ENCODE peak calls at places on chromosome 10, in six cellular contexts. O is H1, I is K562, W is endothelial cell of umbilical vein, R is breast epithelium, C is GM12878. T is an unnamed sample.

GRCh38 chr10:78528749-78529204 is 495.1 kb downstream of the RPS24 start:
- DNase-seq in C (no peak), I (no peak), O (no peak), R (no peak), W (no peak), T (no peak)

GRCh38 chr10:78944658-78945333 is 124.0 kb upstream of the ZMIZ1 start:
- DNase-seq in I (no peak), C (no peak), O (no peak), R (peak), W (no peak), T (peak)

GRCh38 chr10:52226448-52226847 is 87.6 kb upstream of the DKK1 start:
- DNase-seq in R (no peak), O (no peak), I (no peak), C (no peak), W (peak), T (no peak)

GRCh38 chr10:103569877-103570276 is 76.4 kb downstream of the NEURL1 start:
- DNase-seq in R (no peak), I (no peak), C (no peak), W (no peak), O (no peak), T (no peak)

GRCh38 chr10:63930584-63930983 is 409.4 kb downstream of the REEP3 start:
- DNase-seq in R (no peak), O (no peak), C (no peak), W (no peak), I (no peak), T (no peak)

GRCh38 chr10:73166972-73167371 is 836 bp downstream of the ECD start:
- DNase-seq in O (no peak), R (no peak), I (no peak), W (no peak), C (no peak), T (no peak)

GRCh38 chr10:43958964-43959363 is 310.3 kb upstream of the ZNF32 start:
- DNase-seq in R (no peak), C (no peak), I (no peak), O (no peak), W (no peak), T (peak)

GRCh38 chr10:59668081-59668480 is 41.6 kb downstream of the SLC16A9 start:
- DNase-seq in O (no peak), I (no peak), C (no peak), W (no peak), R (no peak), T (no peak)

GRCh38 chr10:49382226-49382625 is 13.7 kb downstream of the DRGX start:
- DNase-seq in C (no peak), W (no peak), R (no peak), I (no peak), O (no peak), T (no peak)

GRCh38 chr10:53597835-53598251 is 825.3 kb upstream of the MBL2 start:
- DNase-seq in R (no peak), W (no peak), O (peak), C (no peak), I (no peak), T (no peak)

GRCh38 chr10:30351502-30351901 is 2.4 kb upstream of the MTPAP start:
- DNase-seq in R (no peak), I (no peak), O (no peak), C (no peak), W (no peak), T (no peak)

GRCh38 chr10:42988517-42989395 is 88.1 kb upstream of the RET start:
- DNase-seq in W (no peak), R (no peak), C (no peak), I (peak), O (no peak), T (no peak)

GRCh38 chr10:75926763-75927162 is 495.3 kb downstream of the LRMDA start:
- DNase-seq in R (no peak), W (no peak), I (peak), C (no peak), O (no peak), T (no peak)

GRCh38 chr10:76382381-76382851 is 951.0 kb downstream of the LRMDA start:
- DNase-seq in C (no peak), O (no peak), R (no peak), I (no peak), W (no peak), T (no peak)

GRCh38 chr10:104328916-104329710 is 9.2 kb downstream of the ITPRIP start:
- DNase-seq in R (peak), O (no peak), W (peak), C (no peak), I (peak), T (no peak)

GRCh38 chr10:7354330-7355047 is 56.3 kb downstream of the SFMBT2 start:
- DNase-seq in R (no peak), O (no peak), I (peak), C (no peak), W (no peak), T (no peak)

GRCh38 chr10:112605063-112605462 is 158.0 kb downstream of the VTI1A start:
- DNase-seq in R (no peak), C (no peak), W (no peak), I (no peak), O (no peak), T (no peak)

GRCh38 chr10:90193240-90193985 is 492.0 kb downstream of the KIF20B start:
- DNase-seq in C (no peak), O (no peak), I (no peak), W (no peak), R (no peak), T (no peak)

GRCh38 chr10:72297968-72298773 is 24.4 kb downstream of the DDIT4 start:
- DNase-seq in I (peak), R (peak), O (peak), W (peak), C (peak), T (no peak)

GRCh38 chr10:132714096-132714721 is 71.7 kb downstream of the NKX6-2 start:
- DNase-seq in C (no peak), R (no peak), O (peak), I (no peak), W (no peak), T (no peak)

GRCh38 chr10:27157150-27157549 is 2.0 kb downstream of the MASTL start:
- DNase-seq in O (no peak), C (no peak), I (no peak), R (no peak), W (peak), T (no peak)

GRCh38 chr10:75431180-75432111 is at the start of gene LRMDA:
- DNase-seq in C (no peak), O (no peak), W (no peak), R (no peak), I (no peak), T (no peak)

GRCh38 chr10:43054593-43054992 is 22.3 kb upstream of the RET start:
- DNase-seq in W (no peak), I (no peak), O (no peak), C (no peak), R (no peak), T (no peak)

GRCh38 chr10:16853201-16853600 is 36.0 kb upstream of the RSU1 start:
- DNase-seq in O (no peak), R (no peak), I (peak), C (no peak), W (peak), T (no peak)

GRCh38 chr10:43109671-43110249 is 28.5 kb upstream of the CSGALNACT2 start:
- DNase-seq in O (no peak), I (no peak), W (no peak), R (no peak), C (no peak), T (no peak)

GRCh38 chr10:23493711-23494110 is 54.8 kb downstream of the OTUD1 start:
- DNase-seq in I (no peak), O (no peak), C (no peak), R (no peak), W (no peak), T (no peak)

GRCh38 chr10:117432866-117433265 is 57.6 kb upstream of the PDZD8 start:
- DNase-seq in W (no peak), O (no peak), C (no peak), R (no peak), I (no peak), T (no peak)

GRCh38 chr10:24207781-24208611 is 942 bp upstream of the KIAA1217 start:
- DNase-seq in R (peak), O (no peak), I (no peak), C (no peak), W (peak), T (no peak)

GRCh38 chr10:19749185-19749729 is 67.0 kb upstream of the PLXDC2 start:
- DNase-seq in C (no peak), I (no peak), O (no peak), W (no peak), R (no peak), T (no peak)

GRCh38 chr10:35092851-35093250 is 2.7 kb upstream of the CUL2 start:
- DNase-seq in C (no peak), O (no peak), W (no peak), R (no peak), I (no peak), T (no peak)

GRCh38 chr10:94725871-94726270 is 36.6 kb upstream of the CYP2C19 start:
- DNase-seq in O (no peak), I (no peak), R (no peak), C (no peak), W (no peak), T (no peak)

GRCh38 chr10:77873558-77874380 is 52.8 kb downstream of the DLG5 start:
- DNase-seq in R (peak), I (peak), O (no peak), W (peak), C (peak), T (no peak)

GRCh38 chr10:22210267-22210666 is 7.5 kb downstream of the EBLN1 start:
- DNase-seq in W (no peak), C (no peak), I (no peak), R (no peak), O (no peak), T (no peak)

GRCh38 chr10:50740351-50740688 is 584 bp downstream of the ASAH2B start:
- DNase-seq in C (peak), W (peak), O (no peak), I (no peak), R (no peak), T (no peak)

GRCh38 chr10:84539244-84539643 is 210.9 kb downstream of the CCSER2 start:
- DNase-seq in W (no peak), R (no peak), O (no peak), C (no peak), I (no peak), T (no peak)
- TF ChIP-seq POLR2AphosphoS5 in W (no peak), R (no peak), O (no peak), C (no peak), I (no peak), T (no peak)

GRCh38 chr10:18649364-18649959 is 1.9 kb downstream of the NSUN6 start:
- DNase-seq in O (no peak), R (no peak), W (no peak), I (no peak), C (no peak), T (no peak)
- H3K4me3 ChIP-seq in O (no peak), R (no peak), W (no peak), I (peak), C (peak), T (no peak)

GRCh38 chr10:125016611-125017202 is 74.8 kb downstream of the ZRANB1 start:
- DNase-seq in I (no peak), R (no peak), W (no peak), O (no peak), C (no peak), T (no peak)
- TF ChIP-seq POLR2AphosphoS5 in I (no peak), R (no peak), W (no peak), O (no peak), C (no peak), T (peak)

GRCh38 chr10:97572214-97572989 is at the start of gene ANKRD2:
- DNase-seq in W (peak), I (peak), R (peak), C (no peak), O (peak), T (no peak)
- H3K4me3 ChIP-seq in W (no peak), I (no peak), R (no peak), C (no peak), O (no peak), T (no peak)

DNA sequence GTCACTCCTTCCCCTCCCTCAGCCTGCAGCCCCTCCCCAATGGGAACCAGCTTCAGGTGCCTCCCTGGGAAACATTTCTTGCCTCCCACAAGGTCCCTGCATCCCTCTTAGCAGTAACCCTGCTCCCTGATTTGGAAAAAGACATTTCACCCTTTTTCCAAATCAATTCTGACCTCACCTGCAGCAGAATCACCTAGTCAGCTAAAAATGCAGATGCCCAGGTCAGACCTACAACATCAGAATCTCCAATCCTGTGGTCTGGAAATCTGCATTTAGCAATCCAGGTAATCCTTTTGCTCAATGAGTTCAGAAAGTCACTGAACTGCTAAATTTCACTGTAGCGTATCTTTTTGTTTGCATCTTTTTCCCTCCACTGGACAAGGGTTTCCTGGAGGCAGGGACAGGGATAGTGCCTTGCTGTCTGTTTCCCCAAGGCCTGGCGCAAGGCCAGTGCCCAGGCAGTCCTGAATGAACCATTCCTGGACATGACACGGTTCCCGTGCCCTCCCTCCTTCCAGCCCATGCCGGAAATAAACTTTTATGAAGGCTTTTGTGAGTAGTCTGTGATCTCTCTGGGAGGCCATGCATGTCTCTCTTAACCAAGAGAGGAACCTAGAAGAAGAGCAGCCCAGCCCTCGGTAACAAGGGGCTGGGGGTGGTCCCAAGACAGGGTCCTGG is 44.0 kb downstream of the COL13A1 start:
- DNase-seq in O (no peak), C (no peak), I (no peak), R (peak), W (peak), T (no peak)
- TF ChIP-seq POLR2AphosphoS5 in O (no peak), C (no peak), I (no peak), R (no peak), W (peak), T (no peak)

GRCh38 chr10:101050206-101051069 is 11.4 kb upstream of the KAZALD1 start:
- DNase-seq in R (peak), W (peak), C (no peak), O (no peak), I (peak), T (no peak)
- H3K4me3 ChIP-seq in R (peak), W (no peak), C (peak), O (peak), I (no peak), T (no peak)

GRCh38 chr10:805635-806305 is 116.3 kb upstream of the DIP2C start:
- DNase-seq in I (no peak), W (no peak), R (no peak), O (no peak), C (no peak), T (peak)

GRCh38 chr10:802506-802905 is 113.0 kb upstream of the DIP2C start:
- DNase-seq in R (no peak), C (no peak), O (no peak), I (no peak), W (no peak), T (no peak)

GRCh38 chr10:803041-803741 is 113.7 kb upstream of the DIP2C start:
- DNase-seq in O (no peak), C (no peak), R (no peak), I (no peak), W (no peak), T (no peak)

GRCh38 chr10:804787-805634 is 115.5 kb upstream of the DIP2C start:
- DNase-seq in I (no peak), C (no peak), W (no peak), R (no peak), O (no peak), T (no peak)

GRCh38 chr10:804191-804781 is 114.8 kb upstream of the DIP2C start:
- DNase-seq in W (no peak), R (no peak), I (no peak), O (no peak), C (no peak), T (no peak)
- TF ChIP-seq POLR2AphosphoS5 in W (no peak), R (no peak), I (no peak), O (no peak), C (no peak), T (no peak)

GRCh38 chr10:61452229-61452651 is 941 bp downstream of the TMEM26 start:
- DNase-seq in R (no peak), C (no peak), O (no peak), I (no peak), W (no peak), T (no peak)

GRCh38 chr10:61454541-61454940 is 1.4 kb upstream of the TMEM26 start:
- DNase-seq in C (no peak), W (no peak), R (no peak), O (no peak), I (no peak), T (no peak)

GRCh38 chr10:61456095-61456789 is 3.1 kb upstream of the TMEM26 start:
- DNase-seq in W (no peak), R (no peak), I (no peak), C (no peak), O (no peak), T (no peak)

GRCh38 chr10:61451357-61451756 is 1.8 kb downstream of the TMEM26 start:
- DNase-seq in C (no peak), O (no peak), W (no peak), R (no peak), I (no peak), T (no peak)

DNA sequence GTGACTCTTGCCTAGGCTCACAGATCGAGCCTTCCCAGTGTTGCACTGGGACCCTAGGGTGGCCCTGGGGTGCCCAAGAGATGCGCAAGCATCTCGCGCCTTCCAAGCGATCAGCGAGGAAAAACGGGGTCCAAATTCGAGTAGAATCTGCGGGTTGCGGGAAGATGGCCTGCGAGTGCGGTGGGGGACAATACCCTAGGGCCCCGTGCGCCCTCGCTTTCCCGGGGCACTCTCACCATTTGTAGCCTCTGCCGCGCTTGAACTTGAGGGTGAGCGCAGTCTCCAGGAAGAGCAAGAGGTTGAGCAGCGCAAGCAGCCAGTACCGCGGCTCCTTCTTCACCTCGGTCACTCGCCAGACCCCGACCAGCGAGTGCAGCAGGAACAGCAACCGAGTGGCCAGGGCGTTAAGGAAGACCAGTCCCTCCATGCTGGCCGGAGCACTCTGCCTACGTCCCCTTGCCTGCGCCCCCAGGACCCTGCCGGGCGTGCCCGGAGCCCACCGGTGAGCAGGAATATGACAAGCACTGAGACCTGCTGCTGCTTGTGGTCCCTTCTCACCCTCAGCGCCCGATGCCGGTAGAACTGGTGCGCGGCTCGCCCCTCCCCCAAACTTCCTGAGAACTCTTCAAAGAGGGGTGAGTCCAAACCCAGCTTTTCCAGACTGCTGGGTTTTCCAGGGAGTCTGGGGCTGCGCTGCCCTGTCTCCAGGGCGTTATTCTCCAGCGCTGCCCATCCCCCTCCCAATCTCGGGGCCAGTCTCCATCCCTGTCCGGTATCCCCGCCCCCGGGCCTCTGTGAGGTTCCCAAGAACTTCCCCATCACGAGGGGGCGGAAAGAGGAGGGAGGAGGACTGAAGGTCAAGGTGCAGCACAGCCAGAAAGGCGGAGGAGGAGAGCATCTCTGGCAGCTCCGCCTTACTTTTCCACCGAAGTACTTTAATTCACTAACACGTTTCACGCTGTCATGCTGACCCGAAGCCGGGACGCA is at the start of gene TMEM26:
- DNase-seq in I (no peak), C (no peak), W (peak), R (no peak), O (peak), T (no peak)
- H3K4me3 ChIP-seq in I (no peak), C (no peak), W (peak), R (peak), O (peak), T (peak)

GRCh38 chr10:115969591-115969990 is 303.4 kb downstream of the GFRA1 start:
- DNase-seq in O (no peak), R (no peak), W (no peak), C (no peak), I (no peak), T (peak)
- TF ChIP-seq POLR2AphosphoS5 in O (no peak), R (no peak), W (no peak), C (no peak), I (no peak), T (no peak)

DNA sequence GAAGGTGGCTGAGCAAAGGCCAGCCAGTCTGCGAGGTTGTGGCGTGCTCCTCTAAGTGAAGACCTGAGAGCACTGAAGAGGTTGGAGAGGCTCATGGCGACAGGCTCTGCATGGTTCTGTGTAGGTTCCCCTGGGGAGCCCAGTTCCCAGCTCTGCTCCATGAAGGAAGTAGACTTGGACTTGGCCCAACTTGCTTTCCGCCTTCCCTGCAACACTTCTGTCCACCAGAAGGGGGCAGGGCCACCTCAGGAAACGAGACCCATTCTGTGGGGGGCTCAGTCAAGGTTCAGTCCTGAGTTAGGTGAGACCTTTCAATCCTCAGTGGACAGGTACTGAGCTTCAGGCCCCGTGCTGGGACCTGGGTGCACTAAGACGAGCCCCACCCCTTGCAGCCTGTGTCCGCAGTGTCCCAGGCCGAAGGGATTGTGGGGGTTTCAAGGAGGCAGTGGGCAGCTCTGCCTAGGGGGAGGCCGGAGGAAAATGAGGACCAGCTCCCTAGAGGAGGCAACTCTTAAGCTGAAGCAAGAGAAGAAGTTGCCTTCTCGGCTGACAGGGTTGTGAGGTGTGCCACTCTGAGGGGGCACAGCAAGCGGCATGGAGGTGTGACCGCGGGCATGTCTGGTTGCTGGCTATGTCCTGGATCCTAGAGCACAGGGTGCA is 15.0 kb upstream of the PCBD1 start:
- DNase-seq in W (peak), C (no peak), I (peak), O (no peak), R (peak), T (no peak)
- H3K4me3 ChIP-seq in W (no peak), C (no peak), I (no peak), O (no peak), R (no peak), T (no peak)